ENCODE peak calls at places on chromosomes 4 and X, in ten cellular contexts. F is A549; O is activated T-cell treated with anti-CD3 and anti-CD28 coated beads, Interleukin-2, amount 50 U/mL, for 4 hours; Y is CD4-positive, CD25-positive, alpha-beta regulatory T cell; S is stimulated activated effector memory CD8-positive, alpha-beta T cell treated with anti-CD3 and anti-CD28 coated beads, Interleukin-12 subunit alpha, Interleukin-12 subunit beta, amount 100 ng/mL, for 72 hours; A is HepG2; C is T-helper 17 cell; P is T-cell; I is gastrocnemius medialis; G is activated naive CD8-positive, alpha-beta T cell treated with anti-CD3 and anti-CD28 coated beads, Interleukin-2, amount 10 ng/mL, durations not matched to agents 7 days and 5 days. T is an unnamed sample.

GRCh38 chr4:52873191-52873590 is 11.1 kb downstream of the RASL11B start:
- ATAC-seq in Y (no peak), S (no peak), C (no peak), O (no peak), F (no peak), P (no peak), G (no peak), I (no peak), A (peak; percentile 69), T (no peak)

GRCh38 chr4:110211770-110212061 is 13.3 kb upstream of the ELOVL6 start:
- ATAC-seq in P (no peak), A (no peak), I (no peak), F (no peak), G (no peak), S (no peak), Y (no peak), C (no peak), O (no peak), T (no peak)

GRCh38 chr4:168716411-168717129 is 219.7 kb downstream of the PALLD start:
- ATAC-seq in Y (no peak), F (no peak), I (peak; percentile 85), C (no peak), G (no peak), S (no peak), O (no peak), A (no peak), P (no peak), T (peak; percentile 85)

GRCh38 chrX:120769576-120770341 is 105.9 kb downstream of the CT47B1 start:
- ATAC-seq in F (peak; percentile 72), O (no peak), I (no peak), P (no peak), A (no peak), C (no peak), G (no peak), S (no peak), Y (no peak), T (no peak)

GRCh38 chr4:148367756-148368155 is 74.5 kb downstream of the NR3C2 start:
- ATAC-seq in I (no peak), A (no peak), C (peak; percentile 55), F (no peak), Y (no peak), G (no peak), O (no peak), P (peak; percentile 29), S (no peak), T (no peak)

GRCh38 chrX:44816369-44816768 is 27.5 kb upstream of the DUSP21 start:
- ATAC-seq in G (no peak), C (no peak), I (no peak), P (no peak), O (no peak), A (no peak), F (no peak), Y (no peak), S (no peak), T (no peak)

GRCh38 chrX:3638280-3638873 is 75.1 kb downstream of the PRKX start:
- ATAC-seq in P (peak; percentile 46), O (no peak), G (no peak), I (no peak), A (peak; percentile 47), F (peak; percentile 78), Y (no peak), S (no peak), C (no peak), T (no peak)

GRCh38 chrX:40806511-40807220 is 71.3 kb upstream of the MED14 start:
- ATAC-seq in O (no peak), A (no peak), G (no peak), S (no peak), P (no peak), F (no peak), I (no peak), C (no peak), Y (no peak), T (no peak)

GRCh38 chr4:117691572-117692351 is 342.5 kb upstream of the NDST3 start:
- ATAC-seq in F (no peak), A (no peak), I (no peak), G (no peak), C (no peak), S (no peak), O (no peak), Y (no peak), P (no peak), T (no peak)

GRCh38 chr4:75708218-75708691 is 16.1 kb upstream of the USO1 start:
- ATAC-seq in O (peak; percentile 78), G (peak; percentile 98), F (peak; percentile 82), C (peak; percentile 92), I (no peak), A (peak; percentile 86), P (peak; percentile 75), Y (peak; percentile 85), S (peak; percentile 93), T (no peak)

GRCh38 chr4:114250439-114250891 is 271.0 kb upstream of the ARSJ start:
- ATAC-seq in I (no peak), Y (no peak), G (no peak), C (no peak), S (no peak), A (no peak), F (no peak), P (no peak), O (no peak), T (peak; percentile 39)

GRCh38 chr4:140176735-140177134 is 22.8 kb upstream of the MAML3 start:
- ATAC-seq in A (no peak), I (no peak), P (no peak), Y (no peak), F (no peak), G (no peak), S (peak; percentile 34), C (no peak), O (no peak), T (no peak)

GRCh38 chr4:145719752-145720624 is 40.0 kb downstream of the C4orf51 start:
- ATAC-seq in Y (peak; percentile 39), F (no peak), P (no peak), G (peak; percentile 61), I (no peak), O (peak; percentile 92), C (peak; percentile 70), A (no peak), S (peak; percentile 92), T (no peak)

GRCh38 chr4:1029957-1030520 is 18.6 kb downstream of the FGFRL1 start:
- ATAC-seq in C (no peak), G (no peak), P (no peak), Y (no peak), S (no peak), F (peak; percentile 43), A (peak; percentile 21), O (no peak), I (no peak), T (no peak)

GRCh38 chr4:165208741-165209388 is 1.5 kb downstream of the KLHL2 start:
- ATAC-seq in C (no peak), S (peak; percentile 74), F (no peak), G (peak; percentile 18), Y (no peak), O (no peak), I (no peak), A (no peak), P (no peak), T (no peak)

GRCh38 chr4:141884070-141884469 is 247.7 kb downstream of the IL15 start:
- ATAC-seq in G (no peak), A (no peak), F (no peak), C (no peak), O (no peak), I (no peak), S (peak; percentile 31), Y (no peak), P (no peak), T (no peak)

GRCh38 chr4:8478801-8479744 is 38.5 kb downstream of the TRMT44 start:
- ATAC-seq in Y (no peak), O (no peak), A (no peak), I (no peak), S (no peak), F (no peak), P (no peak), G (no peak), C (no peak), T (no peak)

GRCh38 chr4:74543983-74544382 is 99.0 kb downstream of the AREG start:
- ATAC-seq in Y (no peak), S (no peak), A (no peak), P (no peak), F (peak; percentile 59), G (no peak), O (no peak), C (no peak), I (no peak), T (no peak)

GRCh38 chr4:106039796-106040195 is 144.5 kb downstream of the NPNT start:
- ATAC-seq in P (no peak), I (no peak), C (no peak), F (no peak), O (no peak), A (no peak), S (no peak), G (no peak), Y (no peak), T (no peak)

GRCh38 chr4:76787898-76788297 is 110.0 kb downstream of the SOWAHB start:
- ATAC-seq in F (no peak), P (no peak), O (no peak), S (peak; percentile 65), Y (no peak), I (no peak), C (no peak), A (no peak), G (no peak), T (no peak)

GRCh38 chr4:140123666-140124377 is 30.2 kb downstream of the MAML3 start:
- ATAC-seq in F (no peak), S (no peak), P (no peak), I (no peak), Y (no peak), O (no peak), G (no peak), C (no peak), A (no peak), T (no peak)

GRCh38 chr4:1171306-1172227 is 816 bp downstream of the SPON2 start:
- ATAC-seq in F (no peak), I (no peak), G (peak; percentile 28), S (peak; percentile 50), O (peak; percentile 39), Y (peak; percentile 39), A (peak; percentile 0), P (peak; percentile 49), C (peak; percentile 43), T (no peak)

GRCh38 chr4:128076465-128076864 is 15.4 kb downstream of the LARP1B start:
- ATAC-seq in O (no peak), F (no peak), A (no peak), C (no peak), Y (no peak), G (no peak), I (no peak), S (no peak), P (no peak), T (no peak)

GRCh38 chrX:4435905-4436304 is 722.5 kb upstream of the PRKX start:
- ATAC-seq in F (no peak), Y (no peak), C (no peak), O (no peak), G (no peak), A (no peak), S (no peak), P (no peak), I (no peak), T (no peak)

GRCh38 chr4:6054162-6054922 is 36.1 kb upstream of the C4orf50 start:
- ATAC-seq in C (no peak), O (no peak), F (no peak), A (no peak), G (no peak), Y (no peak), S (no peak), P (no peak), I (no peak), T (no peak)

GRCh38 chr4:54099959-54100606 is at the start of gene GSX2:
- ATAC-seq in A (peak; percentile 45), O (peak; percentile 18), F (peak; percentile 58), S (peak; percentile 22), G (no peak), P (peak; percentile 18), I (no peak), Y (no peak), C (peak; percentile 16), T (peak; percentile 41)

GRCh38 chr4:41157009-41157408 is 57.3 kb downstream of the APBB2 start:
- ATAC-seq in A (peak; percentile 7), F (no peak), C (no peak), S (no peak), P (no peak), G (no peak), Y (no peak), O (no peak), I (no peak), T (no peak)

GRCh38 chr4:176981551-176981950 is 188.8 kb upstream of the VEGFC start:
- ATAC-seq in Y (no peak), G (no peak), A (no peak), C (no peak), P (no peak), F (no peak), I (peak; percentile 19), O (no peak), S (no peak), T (peak; percentile 85)